ENCODE peak calls at places on chromosomes 1 and 21, in eight cellular contexts. C is dorsolateral prefrontal cortex, E is pancreas, U is cardiac muscle cell, Z is foreskin fibroblast, H is Peyer's patch, N is GM13976, G is WERI-Rb-1. S is an unnamed sample.

GRCh38 chr1:114956570-114956969 is 73.1 kb upstream of the TSHB start:
- DNase-seq in H (no peak), U (peak), C (no peak), G (peak), Z (no peak), E (no peak), N (no peak), S (peak)

GRCh38 chr1:56189454-56189853 is 389.9 kb downstream of the PLPP3 start:
- DNase-seq in N (no peak), U (no peak), H (no peak), C (no peak), E (no peak), G (no peak), Z (no peak), S (no peak)

GRCh38 chr1:3785458-3786157 is 10.7 kb downstream of the LRRC47 start:
- DNase-seq in E (peak), G (peak), C (no peak), N (no peak), Z (no peak), H (no peak), U (no peak), S (no peak)

GRCh38 chr1:179817789-179818188 is 59.8 kb downstream of the TOR1AIP2 start:
- DNase-seq in G (no peak), U (peak), C (no peak), H (no peak), Z (peak), N (no peak), E (no peak), S (no peak)

GRCh38 chr1:110542730-110543129 is 23.8 kb upstream of the KCNA10 start:
- DNase-seq in C (no peak), H (no peak), G (no peak), U (peak), N (no peak), Z (peak), E (no peak), S (peak)

GRCh38 chr1:24189528-24189927 is 2.4 kb upstream of the IFNLR1 start:
- DNase-seq in C (no peak), U (no peak), H (no peak), N (peak), Z (no peak), E (no peak), G (no peak), S (no peak)

GRCh38 chr1:15094719-15095491 is 58.6 kb upstream of the TMEM51 start:
- DNase-seq in Z (no peak), C (no peak), G (no peak), H (no peak), N (no peak), U (no peak), E (no peak), S (no peak)

GRCh38 chr1:213303286-213303685 is 252.2 kb downstream of the RPS6KC1 start:
- DNase-seq in U (peak), E (no peak), G (no peak), H (no peak), C (no peak), Z (peak), N (no peak), S (peak)

GRCh38 chr21:15309022-15309590 is 244.3 kb upstream of the NRIP1 start:
- DNase-seq in E (no peak), U (no peak), Z (no peak), C (no peak), G (no peak), H (no peak), N (no peak), S (no peak)

GRCh38 chr1:201608635-201609395 is 69.9 kb downstream of the NAV1 start:
- DNase-seq in Z (peak), E (no peak), C (no peak), U (no peak), G (no peak), N (no peak), H (no peak), S (no peak)

GRCh38 chr1:87348346-87349019 is 19.8 kb downstream of the LMO4 start:
- DNase-seq in G (no peak), U (no peak), C (no peak), N (no peak), E (no peak), Z (peak), H (no peak), S (no peak)

GRCh38 chr1:155011004-155011416 is 8.4 kb downstream of the ZBTB7B start:
- DNase-seq in Z (no peak), C (no peak), G (peak), H (peak), U (no peak), N (no peak), E (no peak), S (no peak)

GRCh38 chr1:54037476-54037875 is 15.5 kb downstream of the TMEM59 start:
- DNase-seq in U (peak), E (no peak), C (no peak), N (no peak), G (no peak), H (no peak), Z (peak), S (no peak)

GRCh38 chr1:173056355-173056754 is 5.6 kb upstream of the TNFSF18 start:
- DNase-seq in E (no peak), C (no peak), N (no peak), G (no peak), H (no peak), Z (no peak), U (no peak), S (no peak)

GRCh38 chr1:29379438-29380073 is 143.2 kb downstream of the PTPRU start:
- DNase-seq in Z (peak), E (no peak), N (no peak), G (peak), C (no peak), H (no peak), U (peak), S (peak)

GRCh38 chr21:29149771-29150425 is 19.5 kb downstream of the MAP3K7CL start:
- DNase-seq in U (peak), G (no peak), E (no peak), C (no peak), H (no peak), Z (peak), N (no peak), S (no peak)

GRCh38 chr1:165313906-165314305 is 42.6 kb downstream of the LMX1A start:
- DNase-seq in Z (no peak), G (no peak), N (no peak), U (no peak), C (no peak), H (no peak), E (no peak), S (no peak)

GRCh38 chr1:113542221-113542701 is 151.9 kb downstream of the MAGI3 start:
- DNase-seq in Z (peak), E (no peak), N (no peak), H (no peak), G (no peak), U (peak), C (no peak), S (peak)

GRCh38 chr1:106571109-106571508 is 485.4 kb upstream of the PRMT6 start:
- DNase-seq in H (no peak), G (no peak), U (no peak), N (no peak), C (no peak), E (no peak), Z (no peak), S (no peak)

GRCh38 chr1:44924835-44925464 is 61.4 kb downstream of the EIF2B3 start:
- DNase-seq in N (no peak), E (no peak), H (no peak), C (no peak), Z (peak), U (peak), G (peak), S (peak)

GRCh38 chr1:65393928-65394327 is 26.5 kb upstream of the LEPR start:
- DNase-seq in U (no peak), C (no peak), E (no peak), H (no peak), Z (no peak), G (peak), N (no peak), S (no peak)

GRCh38 chr21:46112731-46113215 is 14.9 kb downstream of the COL6A2 start:
- DNase-seq in G (no peak), N (no peak), U (no peak), E (no peak), Z (no peak), C (peak), H (peak), S (no peak)

DNA sequence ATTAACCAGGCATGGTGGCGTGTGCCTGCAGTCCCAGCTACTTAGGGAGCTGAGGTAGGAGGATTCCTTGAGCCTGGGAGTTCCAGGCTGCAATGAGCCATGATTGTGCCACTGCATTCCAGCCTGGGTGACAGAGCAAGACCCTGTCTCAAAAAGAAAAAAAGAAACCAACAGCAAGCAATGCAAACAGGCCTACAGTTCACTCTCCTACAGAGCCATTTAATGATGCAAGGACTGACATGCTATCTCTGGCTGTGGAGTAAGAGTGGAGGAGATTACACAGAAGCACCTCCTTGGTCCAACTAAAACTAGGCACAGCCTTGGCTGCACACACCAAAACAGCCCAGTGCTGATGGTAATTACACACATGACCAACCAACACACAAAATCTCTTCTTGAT is 127.5 kb upstream of the SOD1 start:
- DNase-seq in C (no peak), N (no peak), E (no peak), G (no peak), U (peak), H (no peak), Z (no peak), S (no peak)
- TF ChIP-seq CTCF in C (no peak), N (no peak), E (no peak), G (no peak), U (no peak), H (no peak), Z (no peak), S (no peak)

GRCh38 chr1:224435999-224436398 is 1.4 kb upstream of the WDR26 start:
- DNase-seq in U (no peak), N (no peak), C (no peak), Z (no peak), G (no peak), H (no peak), E (no peak), S (peak)
- TF ChIP-seq CTCF in U (no peak), N (no peak), C (no peak), Z (no peak), G (no peak), H (no peak), E (no peak), S (no peak)

DNA sequence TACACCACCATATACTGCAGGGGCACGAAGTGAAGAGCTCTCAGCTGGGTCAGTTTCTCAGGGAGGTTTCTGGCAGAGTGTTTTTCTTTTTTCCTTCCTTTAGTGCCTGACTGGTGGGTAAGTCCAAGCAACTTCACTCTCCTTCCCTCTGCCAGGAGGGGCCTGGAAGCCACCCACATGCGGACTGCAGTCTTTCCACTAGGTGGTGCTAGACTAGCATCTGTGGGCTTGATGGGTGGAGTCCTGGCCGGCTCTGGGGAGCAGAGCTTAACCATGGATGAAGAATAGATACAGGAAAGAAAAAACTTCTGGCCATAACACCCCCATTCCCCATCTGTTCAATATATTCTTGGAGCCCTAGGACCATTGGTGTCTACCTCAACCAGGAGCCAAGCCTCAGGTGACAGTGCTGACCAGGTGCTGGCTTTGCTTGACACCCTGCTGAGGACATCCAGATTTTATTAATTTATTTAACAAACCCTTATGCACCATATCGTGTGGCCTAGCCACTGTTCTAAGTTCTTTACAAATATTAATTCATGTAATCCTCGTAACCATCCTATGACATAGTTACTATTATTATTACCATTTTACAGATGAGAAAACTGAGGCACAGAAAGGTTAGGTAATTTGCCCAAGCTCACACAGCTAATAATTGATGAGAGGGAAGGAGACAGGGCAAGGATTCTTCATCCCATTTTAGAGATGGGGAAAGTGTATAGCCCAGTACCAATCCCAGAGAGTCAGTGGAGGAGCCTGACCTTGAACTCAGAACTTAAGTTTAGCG is 126.7 kb upstream of the CSF3R start:
- DNase-seq in E (peak), Z (peak), N (peak), H (no peak), G (peak), U (peak), C (peak), S (peak)
- TF ChIP-seq CTCF in E (peak), Z (peak), N (peak), H (no peak), G (peak), U (peak), C (peak), S (peak)

DNA sequence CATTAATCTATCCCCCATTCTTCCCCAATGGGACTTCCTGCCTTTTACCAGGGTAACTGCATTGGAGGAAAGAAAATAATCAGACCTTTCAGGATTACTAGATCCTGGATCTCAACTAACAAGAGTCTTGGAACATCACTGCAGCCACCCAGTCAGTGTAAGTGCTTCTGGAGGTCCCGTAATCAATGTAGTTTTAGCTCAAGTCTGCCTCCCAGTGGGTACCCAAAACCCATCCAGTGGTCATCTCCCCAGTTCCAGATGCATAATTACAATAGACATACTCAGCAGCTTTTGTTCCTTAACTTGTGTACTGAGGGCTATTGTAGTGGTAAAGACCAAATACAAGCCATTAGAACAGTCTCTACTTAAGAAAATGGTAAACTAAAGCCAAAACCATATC is 319.1 kb downstream of the GPATCH2 start:
- DNase-seq in G (peak), H (no peak), U (peak), N (peak), Z (peak), E (no peak), C (no peak), S (peak)
- TF ChIP-seq CTCF in G (peak), H (no peak), U (peak), N (no peak), Z (peak), E (no peak), C (no peak), S (no peak)

GRCh38 chr1:2548068-2548589 is 8.0 kb upstream of the TNFRSF14 start:
- DNase-seq in Z (peak), H (peak), C (peak), U (peak), N (peak), G (peak), E (peak), S (peak)
- TF ChIP-seq CTCF in Z (peak), H (peak), C (peak), U (peak), N (peak), G (peak), E (peak), S (peak)

DNA sequence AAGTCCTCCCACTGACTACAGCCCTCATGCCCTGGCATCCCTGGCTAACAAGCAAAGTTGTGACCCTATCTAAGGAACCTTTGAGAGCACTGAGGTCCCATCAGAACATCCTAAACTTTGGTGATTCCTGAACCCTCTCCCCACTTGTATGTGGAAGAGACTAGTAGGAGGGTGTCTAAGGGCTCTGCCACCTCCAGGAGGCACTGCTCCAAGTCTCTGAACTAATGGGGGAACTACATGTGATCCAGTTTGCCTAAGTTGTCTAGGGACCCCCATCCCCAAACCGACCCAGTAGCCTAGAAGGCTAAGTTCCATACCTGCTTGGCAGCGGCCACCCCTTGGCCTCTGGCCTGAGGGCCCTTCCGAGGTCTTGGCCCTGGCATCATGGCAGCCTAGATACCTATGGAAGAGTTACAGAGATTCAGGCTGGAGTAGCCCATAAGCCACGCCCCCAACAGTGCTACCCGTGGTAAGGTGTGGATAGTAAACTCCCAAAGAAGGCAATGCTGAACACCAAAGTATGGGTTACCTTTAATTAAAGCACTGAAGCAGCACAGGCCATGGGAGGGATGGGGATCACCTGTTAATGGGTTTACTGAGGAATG is 1.7 kb downstream of the CC2D1B start:
- DNase-seq in E (no peak), U (no peak), H (no peak), N (no peak), C (no peak), G (no peak), Z (no peak), S (no peak)
- TF ChIP-seq CTCF in E (no peak), U (no peak), H (no peak), N (no peak), C (no peak), G (no peak), Z (no peak), S (no peak)

GRCh38 chr1:23013657-23014056 is 2.0 kb downstream of the TEX46 start:
- DNase-seq in H (no peak), N (no peak), E (no peak), Z (no peak), G (peak), U (no peak), C (no peak), S (peak)

GRCh38 chr1:23007106-23007505 is 8.5 kb downstream of the TEX46 start:
- DNase-seq in G (no peak), H (no peak), E (no peak), Z (no peak), N (no peak), U (no peak), C (no peak), S (no peak)

GRCh38 chr1:23010734-23011449 is 4.8 kb downstream of the TEX46 start:
- DNase-seq in Z (peak), H (no peak), G (no peak), E (no peak), U (peak), C (no peak), N (no peak), S (peak)

GRCh38 chr1:23004112-23004511 is 11.5 kb downstream of the TEX46 start:
- DNase-seq in U (no peak), N (no peak), Z (no peak), G (no peak), C (no peak), H (no peak), E (no peak), S (no peak)

DNA sequence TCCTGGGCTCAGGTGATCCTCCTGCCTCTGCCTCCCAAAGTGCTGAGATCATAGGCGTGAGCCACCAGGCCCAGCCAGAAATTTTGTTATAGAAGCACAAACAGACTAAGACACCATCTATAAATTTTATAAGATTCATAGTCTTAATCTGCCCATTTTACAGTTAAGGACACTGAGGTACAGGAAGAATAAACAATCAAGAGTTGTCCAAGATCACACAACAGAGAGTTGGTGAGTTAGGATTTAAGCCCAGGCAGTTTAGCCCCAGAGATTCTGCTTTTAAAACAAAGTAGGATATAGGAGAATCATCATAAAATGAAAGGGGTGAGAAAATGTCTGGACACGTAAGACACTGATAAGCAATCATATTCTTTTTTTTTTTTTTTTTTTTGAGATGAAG is 6.8 kb downstream of the TEX46 start:
- DNase-seq in Z (no peak), C (no peak), U (no peak), H (no peak), G (no peak), N (no peak), E (no peak), S (no peak)
- TF ChIP-seq CTCF in Z (no peak), C (no peak), U (no peak), H (no peak), G (no peak), N (no peak), E (no peak), S (no peak)